ENCODE peak calls at places on chromosomes 12 and 14, in eight cellular contexts. R, P, F, A, J, U, W and G are unnamed samples.

GRCh38 chr14:30440986-30441385 is 118.0 kb upstream of the G2E3 start:
- DNase-seq in R (no peak), P (no peak), F (no peak), A (no peak), J (no peak), U (no peak), W (no peak), G (no peak)

GRCh38 chr12:114340231-114340630 is 65.7 kb downstream of the TBX5 start:
- DNase-seq in R (no peak), P (no peak), F (no peak), A (no peak), J (no peak), U (no peak), W (no peak), G (no peak)

GRCh38 chr12:95943231-95943842 is at the start of gene AMDHD1:
- DNase-seq in R (no peak), P (peak; percentile 77), F (peak; percentile 66), A (peak; percentile 15), J (peak; percentile 77), U (peak; percentile 83), W (peak; percentile 51), G (peak; percentile 77)

GRCh38 chr14:49160983-49161382 is 425.2 kb downstream of the RPS29 start:
- DNase-seq in R (no peak), P (no peak), F (no peak), A (no peak), J (no peak), U (no peak), W (no peak), G (no peak)

GRCh38 chr12:26846419-26846818 is 13.4 kb upstream of the ITPR2 start:
- DNase-seq in R (no peak), P (peak; percentile 59), F (no peak), A (no peak), J (no peak), U (no peak), W (no peak), G (no peak)

GRCh38 chr12:113244015-113244983 is 23.0 kb downstream of the TPCN1 start:
- DNase-seq in R (no peak), P (no peak), F (peak; percentile 73), A (peak; percentile 86), J (no peak), U (no peak), W (peak; percentile 84), G (no peak)

GRCh38 chr12:46946137-46946536 is 120.3 kb upstream of the SLC38A4 start:
- DNase-seq in R (peak; percentile 56), P (no peak), F (no peak), A (no peak), J (no peak), U (no peak), W (no peak), G (no peak)

GRCh38 chr14:50813544-50813863 is 17.5 kb downstream of the NIN start:
- DNase-seq in R (no peak), P (no peak), F (no peak), A (no peak), J (no peak), U (no peak), W (no peak), G (no peak)

GRCh38 chr12:48925218-48925871 is at the start of gene FKBP11:
- DNase-seq in R (no peak), P (peak; percentile 83), F (peak; percentile 67), A (peak; percentile 42), J (peak; percentile 80), U (peak; percentile 80), W (peak; percentile 61), G (peak; percentile 59)

GRCh38 chr12:102423447-102423846 is 56.9 kb downstream of the IGF1 start:
- DNase-seq in R (peak; percentile 15), P (no peak), F (no peak), A (no peak), J (no peak), U (no peak), W (no peak), G (no peak)

GRCh38 chr14:72098202-72098601 is 166.0 kb downstream of the RGS6 start:
- DNase-seq in R (no peak), P (no peak), F (no peak), A (no peak), J (no peak), U (no peak), W (no peak), G (no peak)

GRCh38 chr14:39246618-39247017 is 12.9 kb downstream of the MIA2 start:
- DNase-seq in R (no peak), P (no peak), F (no peak), A (no peak), J (no peak), U (no peak), W (no peak), G (no peak)
- TF ChIP-seq CTCF in R (no peak), P (no peak), F (no peak), A (no peak), J (no peak), U (no peak), W (no peak), G (no peak)

GRCh38 chr12:69714542-69714941 is 15.4 kb upstream of the BEST3 start:
- DNase-seq in R (no peak), P (no peak), F (no peak), A (no peak), J (no peak), U (no peak), W (no peak), G (no peak)
- TF ChIP-seq CTCF in R (no peak), P (no peak), F (no peak), A (no peak), J (no peak), U (no peak), W (no peak), G (no peak)

DNA sequence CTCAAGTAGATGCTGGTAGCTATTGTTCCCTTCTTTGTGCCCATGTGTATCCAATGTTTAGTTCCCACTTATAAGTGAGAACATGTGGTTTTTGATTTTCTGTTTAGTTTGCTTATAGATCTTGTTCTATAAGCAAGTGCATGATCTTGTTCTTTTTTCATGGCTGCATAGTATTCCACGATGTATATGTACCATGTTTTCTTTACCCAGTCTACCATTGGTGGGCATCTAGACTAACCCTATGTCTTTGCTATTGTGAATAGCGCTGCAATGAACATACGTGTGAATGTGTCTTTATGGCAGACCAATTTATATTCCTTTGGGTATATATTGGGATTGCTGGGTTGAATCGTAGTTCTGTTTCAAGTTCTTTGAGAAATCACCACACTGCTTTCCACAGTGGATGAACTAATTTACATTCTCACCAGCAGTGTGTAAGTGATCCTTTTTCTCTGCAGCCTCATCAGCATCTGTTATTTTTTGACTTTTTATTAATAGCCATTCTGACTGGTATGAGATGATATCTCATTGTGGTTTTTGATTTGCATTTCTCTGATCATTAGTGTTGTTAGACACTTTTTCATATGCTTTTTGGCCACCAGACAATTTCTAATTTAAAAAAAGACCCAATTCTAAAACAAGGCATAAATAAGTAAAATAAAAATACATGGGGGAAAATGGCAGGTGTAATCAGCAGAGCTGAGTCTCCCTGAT is 50.6 kb downstream of the CPM start:
- DNase-seq in R (no peak), P (no peak), F (no peak), A (no peak), J (no peak), U (no peak), W (no peak), G (no peak)
- TF ChIP-seq CTCF in R (no peak), P (no peak), F (no peak), A (no peak), J (no peak), U (no peak), W (no peak), G (no peak)

GRCh38 chr14:55133416-55133815 is 4.4 kb downstream of the LGALS3 start:
- DNase-seq in R (no peak), P (no peak), F (no peak), A (no peak), J (no peak), U (peak; percentile 40), W (peak; percentile 56), G (no peak)
- TF ChIP-seq CTCF in R (peak; percentile 38), P (no peak), F (peak; percentile 54), A (peak; percentile 10), J (no peak), U (peak; percentile 42), W (peak; percentile 36), G (no peak)

GRCh38 chr14:21990116-21990515 is 316.5 kb upstream of the OR4E1 start:
- DNase-seq in R (no peak), P (no peak), F (no peak), A (no peak), J (no peak), U (no peak), W (no peak), G (no peak)
- TF ChIP-seq CTCF in R (peak; percentile 44), P (no peak), F (peak; percentile 30), A (no peak), J (peak; percentile 1), U (peak; percentile 39), W (peak; percentile 25), G (peak; percentile 49)

GRCh38 chr14:34498684-34499412 is 36.8 kb upstream of the SPTSSA start:
- DNase-seq in R (no peak), P (peak; percentile 32), F (no peak), A (peak; percentile 22), J (peak; percentile 34), U (no peak), W (peak; percentile 37), G (no peak)
- TF ChIP-seq CTCF in R (peak; percentile 39), P (peak; percentile 11), F (peak; percentile 45), A (peak; percentile 33), J (peak; percentile 10), U (peak; percentile 36), W (peak; percentile 86), G (no peak)